ENCODE peak calls at places on chromosomes 16 and 17, in ten cellular contexts. B is mesendoderm; M is gastrocnemius medialis; Z is skeletal muscle cell; J is choroid plexus epithelial cell; P is effector memory CD4-positive, alpha-beta T cell; T is cardiac muscle cell; V is lower leg skin; U is AG10803; F is thyroid gland. N is an unnamed sample.

GRCh38 chr17:79338589-79338988 is 264.0 kb downstream of the ENGASE start:
- DNase-seq in U (peak), T (peak), Z (no peak), B (peak), M (no peak), J (peak), P (no peak), F (peak), V (no peak), N (no peak)

GRCh38 chr16:27470567-27471431 is 68.8 kb downstream of the IL21R start:
- DNase-seq in T (peak), V (peak), F (no peak), J (peak), B (no peak), Z (no peak), P (no peak), M (peak), U (peak), N (peak)

GRCh38 chr16:8866884-8867482 is 1.8 kb downstream of the CARHSP1 start:
- DNase-seq in Z (no peak), V (no peak), U (no peak), T (no peak), J (no peak), B (no peak), P (no peak), M (no peak), F (no peak), N (no peak)

GRCh38 chr17:39306509-39307212 is 80.9 kb upstream of the STAC2 start:
- DNase-seq in Z (no peak), U (peak), T (peak), M (no peak), P (no peak), B (no peak), V (no peak), F (no peak), J (peak), N (peak)

GRCh38 chr16:2671741-2672140 is 10.6 kb upstream of the KCTD5 start:
- DNase-seq in M (no peak), Z (no peak), T (no peak), U (no peak), J (no peak), B (no peak), F (no peak), V (no peak), P (no peak), N (no peak)

GRCh38 chr17:37844158-37844976 is 79.8 kb upstream of the TBC1D3K start:
- DNase-seq in Z (peak), F (peak), P (no peak), M (no peak), V (peak), B (peak), J (peak), T (peak), U (peak), N (peak)

GRCh38 chr16:68995011-68995504 is 110.4 kb upstream of the HAS3 start:
- DNase-seq in P (no peak), U (peak), B (peak), T (peak), J (peak), Z (no peak), F (peak), M (no peak), V (peak), N (peak)

GRCh38 chr16:25413962-25414361 is 156.3 kb upstream of the ZKSCAN2 start:
- DNase-seq in V (no peak), T (no peak), U (peak), J (no peak), F (no peak), P (no peak), M (no peak), B (no peak), Z (no peak), N (no peak)

GRCh38 chr17:34254651-34255380 is at the start of gene CCL2:
- DNase-seq in V (peak), Z (peak), F (peak), T (peak), J (peak), U (peak), B (peak), P (no peak), M (peak), N (peak)

GRCh38 chr17:43171761-43172487 is 910 bp downstream of the NBR1 start:
- DNase-seq in B (peak), M (peak), F (peak), V (peak), P (no peak), U (peak), Z (peak), T (peak), J (peak), N (peak)

GRCh38 chr16:31242197-31242596 is 17.6 kb upstream of the ITGAM start:
- DNase-seq in T (peak), Z (no peak), V (peak), B (no peak), M (no peak), F (no peak), P (no peak), J (peak), U (peak), N (peak)

GRCh38 chr17:58083491-58084316 is 485 bp downstream of the DYNLL2 start:
- DNase-seq in P (peak), B (peak), J (peak), V (no peak), Z (no peak), T (peak), F (peak), M (peak), U (peak), N (peak)

GRCh38 chr16:47136101-47136820 is 7.5 kb downstream of the NETO2 start:
- DNase-seq in J (peak), V (no peak), U (no peak), P (no peak), M (no peak), T (peak), Z (no peak), F (no peak), B (peak), N (peak)

GRCh38 chr16:86892509-86892908 is 314.2 kb downstream of the FOXL1 start:
- DNase-seq in B (no peak), T (peak), M (peak), J (peak), V (no peak), Z (no peak), F (no peak), P (no peak), U (no peak), N (peak)

GRCh38 chr17:67546578-67547527 is 169.8 kb downstream of the PITPNC1 start:
- DNase-seq in M (no peak), P (no peak), T (peak), Z (no peak), B (peak), U (no peak), J (peak), V (no peak), F (peak), N (peak)

GRCh38 chr17:37518816-37519215 is 29.1 kb downstream of the DUSP14 start:
- DNase-seq in U (peak), T (peak), B (no peak), J (no peak), Z (no peak), V (no peak), P (no peak), F (peak), M (no peak), N (no peak)

GRCh38 chr17:1177099-1177996 is 2.4 kb downstream of the ABR start:
- DNase-seq in B (peak), P (no peak), M (no peak), F (no peak), J (peak), T (peak), Z (no peak), V (no peak), U (peak), N (peak)

GRCh38 chr16:15899538-15900100 is 11.2 kb upstream of the CEP20 start:
- DNase-seq in P (no peak), U (peak), Z (peak), F (peak), V (peak), J (peak), B (peak), T (peak), M (no peak), N (peak)

GRCh38 chr17:66834426-66834918 is 445 bp upstream of the CACNG5 start:
- DNase-seq in T (no peak), Z (no peak), U (no peak), B (no peak), M (no peak), V (no peak), J (no peak), P (no peak), F (no peak), N (no peak)

GRCh38 chr16:4200000-4200780 is 41.7 kb downstream of the SRL start:
- DNase-seq in V (peak), Z (no peak), U (peak), B (peak), P (no peak), M (peak), J (peak), T (peak), F (peak), N (peak)

GRCh38 chr16:69852815-69853214 is 90.7 kb downstream of the WWP2 start:
- DNase-seq in J (no peak), U (no peak), T (no peak), F (no peak), P (no peak), B (no peak), Z (no peak), V (no peak), M (no peak), N (no peak)

GRCh38 chr16:1451702-1452392 is 7.5 kb upstream of the CCDC154 start:
- DNase-seq in J (no peak), P (no peak), V (no peak), Z (no peak), F (no peak), B (no peak), U (no peak), T (no peak), M (no peak), N (no peak)

GRCh38 chr17:61265397-61265796 is 134.2 kb upstream of the TBX2 start:
- DNase-seq in P (no peak), M (no peak), J (no peak), Z (no peak), U (no peak), B (no peak), F (no peak), V (no peak), T (peak), N (no peak)

GRCh38 chr17:61259360-61259759 is 140.3 kb upstream of the TBX2 start:
- DNase-seq in U (no peak), P (no peak), F (no peak), V (no peak), M (no peak), J (no peak), Z (no peak), B (no peak), T (no peak), N (no peak)

GRCh38 chr17:61261001-61261587 is 138.5 kb upstream of the TBX2 start:
- DNase-seq in P (no peak), J (no peak), V (no peak), T (no peak), Z (no peak), M (no peak), U (no peak), B (no peak), F (no peak), N (no peak)

GRCh38 chr17:61255609-61256008 is 144.0 kb upstream of the TBX2 start:
- DNase-seq in M (no peak), B (no peak), P (no peak), U (no peak), T (no peak), J (no peak), Z (no peak), F (no peak), V (no peak), N (no peak)

GRCh38 chr17:61260061-61260797 is 139.4 kb upstream of the TBX2 start:
- DNase-seq in M (peak), P (no peak), Z (peak), V (no peak), B (peak), U (no peak), J (peak), F (no peak), T (peak), N (peak)
- H3K4me3 ChIP-seq in M (no peak), P (no peak), Z (no peak), V (no peak), B (no peak), U (no peak), J (no peak), F (no peak), T (no peak), N (no peak)

GRCh38 chr17:14331200-14331981 is 30.5 kb downstream of the HS3ST3B1 start:
- DNase-seq in F (no peak), V (no peak), M (no peak), P (no peak), J (no peak), T (no peak), B (peak), Z (no peak), U (no peak), N (no peak)

GRCh38 chr17:14330492-14330920 is 29.6 kb downstream of the HS3ST3B1 start:
- DNase-seq in T (peak), V (no peak), J (peak), Z (peak), F (no peak), B (peak), M (no peak), P (no peak), U (peak), N (peak)

GRCh38 chr17:14331982-14332298 is 31.1 kb downstream of the HS3ST3B1 start:
- DNase-seq in P (no peak), T (no peak), U (no peak), Z (no peak), M (no peak), V (no peak), F (no peak), J (no peak), B (no peak), N (no peak)

GRCh38 chr17:14333506-14333905 is 32.6 kb downstream of the HS3ST3B1 start:
- DNase-seq in P (no peak), U (no peak), V (no peak), F (no peak), B (no peak), M (no peak), Z (no peak), J (no peak), T (no peak), N (no peak)

DNA sequence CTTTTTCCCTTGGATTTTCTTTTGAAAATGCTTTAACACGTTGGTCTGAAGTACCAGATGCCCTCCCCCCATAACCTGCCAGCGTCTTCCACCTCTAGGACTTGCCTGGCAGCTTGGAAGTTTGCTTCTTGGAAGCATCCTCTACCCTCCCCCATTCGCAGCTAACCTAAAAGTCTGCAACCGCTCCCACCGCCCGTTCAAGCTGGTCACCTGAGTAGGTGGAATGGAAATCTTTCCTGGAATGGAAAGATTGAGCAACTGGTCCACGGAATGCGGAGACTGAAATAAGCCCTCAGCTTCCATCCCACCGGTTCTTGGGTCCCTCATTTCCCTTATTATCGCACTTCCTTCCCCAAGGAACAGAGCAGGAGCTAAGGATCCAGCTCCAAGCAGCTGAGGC is 31.4 kb downstream of the HS3ST3B1 start:
- DNase-seq in U (no peak), T (no peak), Z (no peak), F (no peak), M (no peak), B (peak), J (no peak), V (no peak), P (no peak), N (no peak)
- H3K4me3 ChIP-seq in U (no peak), T (no peak), Z (no peak), F (no peak), M (no peak), B (no peak), J (no peak), V (no peak), P (no peak), N (no peak)

GRCh38 chr16:80924372-80924978 is 82.2 kb downstream of the CMC2 start:
- DNase-seq in V (no peak), J (peak), B (peak), Z (no peak), T (peak), U (peak), F (peak), M (peak), P (no peak), N (peak)
- H3K4me3 ChIP-seq in V (no peak), J (no peak), B (no peak), Z (no peak), T (no peak), U (no peak), F (no peak), M (no peak), P (no peak), N (no peak)

DNA sequence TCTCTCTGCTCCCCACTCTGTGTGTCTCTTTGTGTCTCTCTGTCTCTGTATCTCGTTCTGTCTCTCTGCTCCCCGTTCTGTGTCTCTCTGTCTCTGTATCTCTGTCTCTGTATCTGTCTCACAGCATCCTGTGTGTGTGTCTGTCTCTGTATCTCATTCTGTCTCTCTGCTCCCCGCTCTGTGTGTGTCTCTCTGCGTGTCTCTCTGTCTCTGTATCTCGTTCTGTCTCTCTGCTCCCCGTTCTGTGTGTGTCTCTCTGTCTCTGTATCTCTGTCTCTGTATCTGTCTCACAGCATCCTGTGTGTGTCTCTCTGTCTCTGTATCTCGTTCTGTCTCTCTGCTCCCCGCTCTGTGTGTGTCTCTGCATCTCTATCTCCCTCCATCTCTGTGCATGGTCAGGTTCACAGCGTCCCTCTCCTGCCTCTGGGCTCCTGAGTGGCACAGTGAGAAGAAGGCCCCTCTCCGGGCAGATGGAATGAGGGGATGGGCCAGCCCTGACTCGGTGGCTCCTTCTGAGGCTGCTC is 38.9 kb upstream of the CIBAR2 start:
- DNase-seq in U (no peak), F (no peak), T (no peak), P (no peak), J (no peak), Z (no peak), V (no peak), M (no peak), B (no peak), N (no peak)
- H3K4me3 ChIP-seq in U (no peak), F (no peak), T (no peak), P (no peak), J (no peak), Z (no peak), V (no peak), M (no peak), B (no peak), N (no peak)

GRCh38 chr17:19645608-19646250 is 2.8 kb upstream of the ALDH3A2 start:
- DNase-seq in F (no peak), J (peak), V (no peak), B (peak), T (peak), M (no peak), Z (no peak), U (no peak), P (peak), N (peak)
- H3K4me3 ChIP-seq in F (no peak), J (no peak), V (no peak), B (no peak), T (no peak), M (no peak), Z (no peak), U (no peak), P (no peak), N (no peak)

DNA sequence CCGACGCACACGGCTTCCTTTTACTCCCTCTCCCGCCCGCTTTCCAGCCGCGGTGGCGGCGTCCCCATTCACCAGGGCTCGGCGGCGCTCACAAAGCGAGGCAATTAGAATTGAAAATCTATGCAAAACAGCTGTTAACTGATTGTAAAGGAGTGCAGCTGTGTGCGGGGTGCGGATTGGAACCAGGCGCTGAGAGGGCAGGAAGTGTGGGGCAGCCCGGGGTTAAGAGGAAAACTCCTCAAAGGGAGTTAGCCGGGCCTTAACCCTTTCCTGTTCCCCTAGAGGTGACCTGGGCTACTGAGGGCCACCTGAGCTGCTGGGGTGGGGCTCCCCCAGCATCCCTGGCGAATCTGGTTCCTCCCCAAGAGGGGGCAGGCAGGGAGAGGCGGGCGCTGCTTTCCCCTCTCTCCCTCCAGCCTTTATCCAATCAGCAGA is 5.8 kb upstream of the GSE1 start:
- DNase-seq in V (no peak), U (no peak), B (peak), P (no peak), Z (no peak), F (no peak), J (no peak), M (no peak), T (peak), N (no peak)
- H3K4me3 ChIP-seq in V (no peak), U (no peak), B (no peak), P (no peak), Z (no peak), F (no peak), J (no peak), M (no peak), T (peak), N (no peak)

GRCh38 chr16:58654456-58655214 is 25.0 kb upstream of the CNOT1 start:
- DNase-seq in F (no peak), J (no peak), B (no peak), U (no peak), Z (no peak), V (no peak), P (no peak), M (no peak), T (no peak), N (no peak)
- H3K4me3 ChIP-seq in F (no peak), J (no peak), B (no peak), U (no peak), Z (no peak), V (no peak), P (no peak), M (no peak), T (no peak), N (no peak)

GRCh38 chr16:79845734-79846135 is 245.2 kb upstream of the MAF start:
- DNase-seq in B (peak), V (no peak), P (no peak), Z (no peak), F (no peak), M (no peak), J (no peak), T (no peak), U (no peak), N (no peak)

GRCh38 chr16:79843631-79844043 is 243.1 kb upstream of the MAF start:
- DNase-seq in V (no peak), Z (no peak), B (no peak), M (no peak), F (no peak), T (no peak), J (no peak), P (no peak), U (no peak), N (no peak)

GRCh38 chr16:79844603-79845002 is 244.1 kb upstream of the MAF start:
- DNase-seq in T (no peak), V (no peak), J (no peak), Z (no peak), P (no peak), B (no peak), U (no peak), F (no peak), M (no peak), N (no peak)

GRCh38 chr16:79847101-79847500 is 246.6 kb upstream of the MAF start:
- DNase-seq in T (no peak), M (no peak), P (no peak), B (no peak), F (no peak), V (no peak), Z (no peak), U (no peak), J (no peak), N (no peak)

DNA sequence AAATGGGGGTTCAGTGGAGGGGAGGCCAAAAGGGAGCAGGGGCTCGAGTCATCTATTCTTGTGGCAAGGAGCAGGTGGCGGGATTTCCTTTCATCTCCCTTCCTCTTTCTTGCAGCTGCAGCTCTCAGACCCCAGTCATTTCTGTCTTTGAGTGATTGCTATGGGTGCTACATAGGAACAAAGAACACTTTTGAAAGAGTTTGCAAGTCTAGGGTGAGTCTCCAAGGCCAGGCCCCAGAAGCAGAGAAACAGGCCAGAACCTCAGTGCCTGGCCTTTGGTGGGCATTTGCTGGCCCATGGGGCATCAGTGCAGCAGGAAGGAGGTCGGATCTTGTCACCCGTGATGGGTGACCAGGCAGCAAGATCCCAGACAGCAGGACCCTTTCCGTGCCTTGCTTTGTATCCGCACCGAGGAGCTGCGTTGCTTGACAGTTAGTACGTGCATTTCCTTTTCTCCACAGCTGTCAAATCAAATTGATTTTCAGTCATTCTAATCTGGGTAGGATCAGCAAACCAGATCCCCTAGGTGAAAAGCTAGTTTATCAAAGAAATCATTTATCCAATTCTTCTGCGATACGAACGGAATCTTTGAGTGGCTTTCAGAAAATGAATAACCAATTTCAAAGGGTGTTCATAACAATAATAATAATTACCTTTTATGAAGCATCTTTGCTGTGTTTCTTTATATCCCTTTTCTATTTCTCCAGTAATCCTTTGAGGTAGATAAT is 244.6 kb upstream of the MAF start:
- DNase-seq in P (no peak), U (no peak), Z (no peak), J (no peak), V (no peak), F (no peak), B (no peak), M (no peak), T (no peak), N (no peak)
- H3K4me3 ChIP-seq in P (no peak), U (no peak), Z (no peak), J (no peak), V (no peak), F (no peak), B (no peak), M (no peak), T (no peak), N (no peak)

N was measured in fibroblast of pulmonary artery.